ENCODE peak calls at places on chromosome 6, in nine cellular contexts. One of them, this sample, is unnamed.

GRCh38 chr6:70312165-70312564 is 9.3 kb upstream of the COL9A1 start:
- DNase-seq in suprapubic skin: no peak
- DNase-seq in breast epithelium: peak; percentile 20
- DNase-seq in sigmoid colon: no peak
- DNase-seq in GM23338: peak; percentile 35
- DNase-seq in transverse colon: no peak
- DNase-seq in stomach: no peak
- DNase-seq in HCT116: peak; percentile 70
- DNase-seq in SK-N-SH: no peak
- DNase-seq in this sample: no peak

GRCh38 chr6:2651966-2652365 is 98.8 kb downstream of the MYLK4 start:
- DNase-seq in HCT116: no peak
- DNase-seq in suprapubic skin: no peak
- DNase-seq in breast epithelium: no peak
- DNase-seq in SK-N-SH: no peak
- DNase-seq in stomach: no peak
- DNase-seq in GM23338: no peak
- DNase-seq in sigmoid colon: no peak
- DNase-seq in transverse colon: no peak
- DNase-seq in this sample: no peak

GRCh38 chr6:40894962-40895799 is 143.8 kb downstream of the UNC5CL start:
- DNase-seq in transverse colon: peak; percentile 42
- DNase-seq in suprapubic skin: peak; percentile 72
- DNase-seq in sigmoid colon: peak; percentile 69
- DNase-seq in GM23338: peak; percentile 89
- DNase-seq in breast epithelium: no peak
- DNase-seq in HCT116: peak; percentile 40
- DNase-seq in stomach: peak; percentile 59
- DNase-seq in SK-N-SH: peak; percentile 36
- DNase-seq in this sample: no peak

GRCh38 chr6:43129434-43130194 is 41.5 kb upstream of the SRF start:
- DNase-seq in suprapubic skin: no peak
- DNase-seq in sigmoid colon: no peak
- DNase-seq in stomach: peak; percentile 49
- DNase-seq in transverse colon: peak; percentile 53
- DNase-seq in GM23338: peak; percentile 79
- DNase-seq in breast epithelium: no peak
- DNase-seq in SK-N-SH: peak; percentile 84
- DNase-seq in HCT116: no peak
- DNase-seq in this sample: no peak

GRCh38 chr6:120826253-120826652 is 508.0 kb downstream of the TBC1D32 start:
- DNase-seq in breast epithelium: no peak
- DNase-seq in GM23338: peak; percentile 69
- DNase-seq in stomach: peak; percentile 55
- DNase-seq in SK-N-SH: peak; percentile 27
- DNase-seq in transverse colon: peak; percentile 17
- DNase-seq in HCT116: peak; percentile 53
- DNase-seq in sigmoid colon: no peak
- DNase-seq in suprapubic skin: no peak
- DNase-seq in this sample: peak; percentile 3

GRCh38 chr6:10522929-10523573 is 1.9 kb downstream of the GCNT2 start:
- DNase-seq in breast epithelium: no peak
- DNase-seq in stomach: peak; percentile 57
- DNase-seq in suprapubic skin: no peak
- DNase-seq in transverse colon: no peak
- DNase-seq in SK-N-SH: no peak
- DNase-seq in HCT116: no peak
- DNase-seq in GM23338: peak; percentile 86
- DNase-seq in sigmoid colon: no peak
- DNase-seq in this sample: no peak

GRCh38 chr6:147390909-147391536 is 117.5 kb upstream of the SAMD5 start:
- DNase-seq in transverse colon: no peak
- DNase-seq in sigmoid colon: no peak
- DNase-seq in stomach: no peak
- DNase-seq in SK-N-SH: no peak
- DNase-seq in breast epithelium: no peak
- DNase-seq in HCT116: peak; percentile 21
- DNase-seq in suprapubic skin: no peak
- DNase-seq in GM23338: peak; percentile 43
- DNase-seq in this sample: no peak

GRCh38 chr6:57162516-57162915 is 9.6 kb upstream of the BAG2 start:
- DNase-seq in stomach: no peak
- DNase-seq in SK-N-SH: no peak
- DNase-seq in breast epithelium: no peak
- DNase-seq in HCT116: no peak
- DNase-seq in sigmoid colon: no peak
- DNase-seq in suprapubic skin: no peak
- DNase-seq in transverse colon: no peak
- DNase-seq in GM23338: no peak
- DNase-seq in this sample: no peak

GRCh38 chr6:84411060-84411629 is 183.7 kb upstream of the CEP162 start:
- DNase-seq in suprapubic skin: no peak
- DNase-seq in stomach: no peak
- DNase-seq in sigmoid colon: no peak
- DNase-seq in HCT116: no peak
- DNase-seq in GM23338: no peak
- DNase-seq in transverse colon: no peak
- DNase-seq in SK-N-SH: no peak
- DNase-seq in breast epithelium: no peak
- DNase-seq in this sample: no peak

GRCh38 chr6:70575899-70576298 is 9.2 kb downstream of the SDHAF4 start:
- DNase-seq in breast epithelium: no peak
- DNase-seq in SK-N-SH: no peak
- DNase-seq in HCT116: no peak
- DNase-seq in suprapubic skin: no peak
- DNase-seq in GM23338: no peak
- DNase-seq in sigmoid colon: no peak
- DNase-seq in transverse colon: peak; percentile 12
- DNase-seq in stomach: no peak
- DNase-seq in this sample: no peak

GRCh38 chr6:138785980-138786379 is 9.9 kb upstream of the ECT2L start:
- DNase-seq in transverse colon: no peak
- DNase-seq in stomach: no peak
- DNase-seq in GM23338: no peak
- DNase-seq in suprapubic skin: no peak
- DNase-seq in HCT116: no peak
- DNase-seq in SK-N-SH: no peak
- DNase-seq in breast epithelium: no peak
- DNase-seq in sigmoid colon: no peak
- DNase-seq in this sample: no peak

GRCh38 chr6:135935951-135936601 is 84.6 kb downstream of the PDE7B start:
- DNase-seq in stomach: no peak
- DNase-seq in SK-N-SH: no peak
- DNase-seq in HCT116: no peak
- DNase-seq in suprapubic skin: no peak
- DNase-seq in sigmoid colon: no peak
- DNase-seq in GM23338: no peak
- DNase-seq in breast epithelium: no peak
- DNase-seq in transverse colon: no peak
- DNase-seq in this sample: no peak

GRCh38 chr6:133041020-133041419 is 200.1 kb upstream of the EYA4 start:
- DNase-seq in suprapubic skin: no peak
- DNase-seq in SK-N-SH: peak; percentile 5
- DNase-seq in transverse colon: no peak
- DNase-seq in stomach: no peak
- DNase-seq in breast epithelium: no peak
- DNase-seq in HCT116: no peak
- DNase-seq in GM23338: no peak
- DNase-seq in sigmoid colon: no peak
- DNase-seq in this sample: no peak

DNA sequence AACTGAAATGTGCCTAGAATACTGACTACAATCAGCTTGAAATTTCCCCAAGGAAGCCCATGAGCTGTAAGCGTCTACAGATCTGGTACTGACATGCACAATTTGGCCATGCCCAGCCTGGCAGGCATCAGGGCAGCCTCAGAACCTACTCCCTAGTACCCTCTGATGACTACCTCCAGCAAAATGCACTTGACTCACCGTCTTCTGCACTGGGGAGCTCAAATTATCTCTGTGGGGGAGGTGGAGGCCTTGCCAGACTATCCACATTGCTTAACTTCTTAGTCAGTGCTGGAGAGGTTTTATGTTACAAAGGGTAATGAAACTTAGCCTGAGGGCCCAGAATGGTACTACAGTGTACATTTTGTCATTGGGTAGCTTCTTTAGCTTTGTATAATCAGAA is 126.0 kb upstream of the ADGRF1 start:
- DNase-seq in HCT116: peak; percentile 84
- DNase-seq in breast epithelium: no peak
- DNase-seq in sigmoid colon: no peak
- DNase-seq in stomach: peak; percentile 34
- DNase-seq in GM23338: no peak
- DNase-seq in transverse colon: peak; percentile 18
- DNase-seq in SK-N-SH: no peak
- DNase-seq in suprapubic skin: no peak
- DNase-seq in this sample: no peak
- TF ChIP-seq POLR2AphosphoS5 in HCT116: peak; percentile 66
- TF ChIP-seq POLR2AphosphoS5 in breast epithelium: no peak
- TF ChIP-seq POLR2AphosphoS5 in sigmoid colon: no peak
- TF ChIP-seq POLR2AphosphoS5 in stomach: no peak
- TF ChIP-seq POLR2AphosphoS5 in GM23338: no peak
- TF ChIP-seq POLR2AphosphoS5 in transverse colon: no peak
- TF ChIP-seq POLR2AphosphoS5 in SK-N-SH: peak; percentile 76
- TF ChIP-seq POLR2AphosphoS5 in suprapubic skin: no peak
- TF ChIP-seq POLR2AphosphoS5 in this sample: no peak

DNA sequence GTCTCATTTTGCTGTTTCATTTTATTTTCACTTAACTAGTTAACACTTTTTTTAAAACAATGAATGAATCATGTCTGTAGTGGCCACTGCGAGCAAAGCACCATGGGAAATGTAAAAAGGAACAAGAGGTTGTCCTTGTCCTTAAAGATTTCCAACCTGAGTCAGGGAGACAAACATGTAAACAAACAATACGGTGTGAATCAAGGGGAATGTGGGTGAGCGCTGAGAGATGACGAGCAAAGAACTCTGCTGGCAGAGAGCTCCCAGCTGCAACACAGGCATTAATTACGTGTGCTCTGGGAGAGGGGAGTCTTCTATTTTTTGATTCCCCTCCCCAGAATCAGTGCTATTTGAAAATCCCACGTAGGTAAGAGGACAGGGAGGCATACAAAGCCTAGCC is 84.3 kb downstream of the ATXN1 start:
- DNase-seq in HCT116: peak; percentile 66
- DNase-seq in suprapubic skin: no peak
- DNase-seq in stomach: no peak
- DNase-seq in transverse colon: no peak
- DNase-seq in breast epithelium: no peak
- DNase-seq in sigmoid colon: no peak
- DNase-seq in SK-N-SH: no peak
- DNase-seq in GM23338: peak; percentile 14
- DNase-seq in this sample: no peak
- TF ChIP-seq POLR2AphosphoS5 in HCT116: no peak
- TF ChIP-seq POLR2AphosphoS5 in suprapubic skin: no peak
- TF ChIP-seq POLR2AphosphoS5 in stomach: peak; percentile 49
- TF ChIP-seq POLR2AphosphoS5 in transverse colon: no peak
- TF ChIP-seq POLR2AphosphoS5 in breast epithelium: no peak
- TF ChIP-seq POLR2AphosphoS5 in sigmoid colon: no peak
- TF ChIP-seq POLR2AphosphoS5 in SK-N-SH: no peak
- TF ChIP-seq POLR2AphosphoS5 in GM23338: no peak
- TF ChIP-seq POLR2AphosphoS5 in this sample: no peak

DNA sequence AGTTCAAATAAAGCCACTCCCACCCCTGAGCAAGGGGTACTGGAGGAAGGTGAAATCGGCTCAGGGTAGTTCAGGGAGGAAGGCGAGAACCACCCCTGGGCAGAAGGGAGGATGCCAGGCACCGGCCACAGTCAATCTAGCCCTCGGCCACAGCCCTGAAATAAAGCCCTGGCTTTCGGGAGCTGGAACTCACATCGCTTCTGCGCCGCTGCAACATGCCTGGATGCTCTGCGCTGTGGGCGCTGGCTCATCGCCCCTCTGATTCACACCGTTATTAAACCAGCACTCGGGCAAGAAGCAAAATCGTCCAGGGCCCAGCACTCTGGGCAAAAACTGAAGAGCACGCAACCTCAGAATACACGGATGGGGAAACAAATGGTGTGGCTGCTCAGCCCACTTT is 136.9 kb upstream of the RREB1 start:
- DNase-seq in GM23338: no peak
- DNase-seq in suprapubic skin: no peak
- DNase-seq in transverse colon: no peak
- DNase-seq in breast epithelium: no peak
- DNase-seq in SK-N-SH: no peak
- DNase-seq in stomach: no peak
- DNase-seq in sigmoid colon: no peak
- DNase-seq in HCT116: no peak
- DNase-seq in this sample: no peak
- TF ChIP-seq POLR2AphosphoS5 in GM23338: no peak
- TF ChIP-seq POLR2AphosphoS5 in suprapubic skin: no peak
- TF ChIP-seq POLR2AphosphoS5 in transverse colon: no peak
- TF ChIP-seq POLR2AphosphoS5 in breast epithelium: no peak
- TF ChIP-seq POLR2AphosphoS5 in SK-N-SH: no peak
- TF ChIP-seq POLR2AphosphoS5 in stomach: no peak
- TF ChIP-seq POLR2AphosphoS5 in sigmoid colon: no peak
- TF ChIP-seq POLR2AphosphoS5 in HCT116: no peak
- TF ChIP-seq POLR2AphosphoS5 in this sample: no peak

GRCh38 chr6:16420715-16421461 is 182.5 kb downstream of the GMPR start:
- DNase-seq in suprapubic skin: no peak
- DNase-seq in breast epithelium: no peak
- DNase-seq in transverse colon: peak; percentile 32
- DNase-seq in SK-N-SH: no peak
- DNase-seq in stomach: no peak
- DNase-seq in GM23338: peak; percentile 10
- DNase-seq in sigmoid colon: no peak
- DNase-seq in HCT116: no peak
- DNase-seq in this sample: no peak

GRCh38 chr6:16426241-16426640 is 187.9 kb downstream of the GMPR start:
- DNase-seq in breast epithelium: no peak
- DNase-seq in HCT116: no peak
- DNase-seq in stomach: no peak
- DNase-seq in transverse colon: no peak
- DNase-seq in GM23338: no peak
- DNase-seq in suprapubic skin: no peak
- DNase-seq in SK-N-SH: no peak
- DNase-seq in sigmoid colon: no peak
- DNase-seq in this sample: no peak

GRCh38 chr6:16420332-16420714 is 181.9 kb downstream of the GMPR start:
- DNase-seq in stomach: no peak
- DNase-seq in transverse colon: no peak
- DNase-seq in GM23338: no peak
- DNase-seq in SK-N-SH: no peak
- DNase-seq in suprapubic skin: no peak
- DNase-seq in breast epithelium: no peak
- DNase-seq in sigmoid colon: no peak
- DNase-seq in HCT116: no peak
- DNase-seq in this sample: no peak

GRCh38 chr6:16419636-16420331 is 181.4 kb downstream of the GMPR start:
- DNase-seq in breast epithelium: no peak
- DNase-seq in stomach: no peak
- DNase-seq in GM23338: no peak
- DNase-seq in transverse colon: no peak
- DNase-seq in SK-N-SH: no peak
- DNase-seq in sigmoid colon: no peak
- DNase-seq in HCT116: no peak
- DNase-seq in suprapubic skin: no peak
- DNase-seq in this sample: no peak

DNA sequence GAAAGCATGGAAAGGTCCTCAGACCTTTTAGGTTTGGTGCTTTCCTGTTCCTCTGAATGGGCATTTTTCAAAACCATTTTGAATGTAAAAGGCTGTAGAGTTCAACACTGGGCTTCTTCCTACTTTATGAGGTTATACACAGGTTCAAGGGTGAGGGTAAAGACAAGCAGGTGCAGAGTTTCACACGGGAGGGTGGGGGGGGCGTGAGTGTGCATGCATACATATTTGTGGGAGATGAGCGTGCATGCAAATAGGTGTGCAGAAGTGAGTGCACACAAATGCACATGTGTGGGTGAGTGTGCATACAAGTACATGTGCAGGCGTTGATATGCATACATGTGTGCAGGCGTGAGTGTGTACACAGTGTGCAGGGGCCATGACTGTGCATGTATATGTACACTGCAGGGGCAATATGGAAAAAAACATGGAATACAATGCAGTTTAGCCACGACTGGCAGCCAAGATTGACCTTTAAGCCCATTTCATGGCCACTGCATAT is 183.1 kb downstream of the GMPR start:
- DNase-seq in SK-N-SH: no peak
- DNase-seq in transverse colon: no peak
- DNase-seq in sigmoid colon: no peak
- DNase-seq in stomach: no peak
- DNase-seq in GM23338: no peak
- DNase-seq in HCT116: no peak
- DNase-seq in breast epithelium: no peak
- DNase-seq in suprapubic skin: no peak
- DNase-seq in this sample: no peak
- TF ChIP-seq POLR2AphosphoS5 in SK-N-SH: no peak
- TF ChIP-seq POLR2AphosphoS5 in transverse colon: no peak
- TF ChIP-seq POLR2AphosphoS5 in sigmoid colon: no peak
- TF ChIP-seq POLR2AphosphoS5 in stomach: no peak
- TF ChIP-seq POLR2AphosphoS5 in GM23338: no peak
- TF ChIP-seq POLR2AphosphoS5 in HCT116: no peak
- TF ChIP-seq POLR2AphosphoS5 in breast epithelium: no peak
- TF ChIP-seq POLR2AphosphoS5 in suprapubic skin: no peak
- TF ChIP-seq POLR2AphosphoS5 in this sample: peak; percentile 35

This sample was measured in GM12891.